ENCODE peak calls at places on chromosomes 12 and 14, in six cellular contexts. One of them, this sample, is unnamed.

GRCh38 chr12:7061138-7061537 is 620 bp downstream of the C1S start:
- DNase-seq in AG10803: peak
- DNase-seq in fibroblast of pulmonary artery: no peak
- DNase-seq in esophagus squamous epithelium: no peak
- DNase-seq in cardiac muscle cell: no peak
- DNase-seq in transverse colon: no peak
- DNase-seq in this sample: no peak

GRCh38 chr14:32711103-32711680 is 227.5 kb upstream of the NPAS3 start:
- DNase-seq in esophagus squamous epithelium: no peak
- DNase-seq in fibroblast of pulmonary artery: peak
- DNase-seq in transverse colon: no peak
- DNase-seq in cardiac muscle cell: peak
- DNase-seq in AG10803: peak
- DNase-seq in this sample: peak

GRCh38 chr14:63229330-63230059 is 25.3 kb downstream of the RHOJ start:
- DNase-seq in fibroblast of pulmonary artery: peak
- DNase-seq in AG10803: no peak
- DNase-seq in transverse colon: no peak
- DNase-seq in esophagus squamous epithelium: no peak
- DNase-seq in cardiac muscle cell: no peak
- DNase-seq in this sample: peak

GRCh38 chr14:101457936-101458535 is 103.3 kb upstream of the DIO3 start:
- DNase-seq in AG10803: no peak
- DNase-seq in fibroblast of pulmonary artery: no peak
- DNase-seq in esophagus squamous epithelium: no peak
- DNase-seq in transverse colon: no peak
- DNase-seq in cardiac muscle cell: no peak
- DNase-seq in this sample: no peak

GRCh38 chr14:94819531-94819930 is 49.6 kb upstream of the GSC start:
- DNase-seq in esophagus squamous epithelium: no peak
- DNase-seq in cardiac muscle cell: no peak
- DNase-seq in fibroblast of pulmonary artery: no peak
- DNase-seq in AG10803: no peak
- DNase-seq in transverse colon: no peak
- DNase-seq in this sample: no peak

GRCh38 chr12:57385586-57385985 is 45.3 kb downstream of the R3HDM2 start:
- DNase-seq in transverse colon: no peak
- DNase-seq in AG10803: no peak
- DNase-seq in fibroblast of pulmonary artery: no peak
- DNase-seq in esophagus squamous epithelium: no peak
- DNase-seq in cardiac muscle cell: no peak
- DNase-seq in this sample: no peak

GRCh38 chr12:112750971-112751370 is 40.6 kb upstream of the RPH3A start:
- DNase-seq in transverse colon: no peak
- DNase-seq in esophagus squamous epithelium: no peak
- DNase-seq in cardiac muscle cell: no peak
- DNase-seq in AG10803: no peak
- DNase-seq in fibroblast of pulmonary artery: no peak
- DNase-seq in this sample: no peak

GRCh38 chr12:43292699-43293098 is 259.3 kb downstream of the ADAMTS20 start:
- DNase-seq in transverse colon: no peak
- DNase-seq in esophagus squamous epithelium: no peak
- DNase-seq in fibroblast of pulmonary artery: peak
- DNase-seq in cardiac muscle cell: no peak
- DNase-seq in AG10803: peak
- DNase-seq in this sample: no peak

GRCh38 chr12:12561305-12562015 is 1.2 kb downstream of the DUSP16 start:
- DNase-seq in cardiac muscle cell: peak
- DNase-seq in esophagus squamous epithelium: no peak
- DNase-seq in fibroblast of pulmonary artery: peak
- DNase-seq in transverse colon: peak
- DNase-seq in AG10803: peak
- DNase-seq in this sample: no peak

GRCh38 chr14:53187921-53188463 is 34.9 kb upstream of the DDHD1 start:
- DNase-seq in esophagus squamous epithelium: no peak
- DNase-seq in cardiac muscle cell: no peak
- DNase-seq in fibroblast of pulmonary artery: no peak
- DNase-seq in transverse colon: no peak
- DNase-seq in AG10803: no peak
- DNase-seq in this sample: no peak

GRCh38 chr14:92927396-92928257 is 4.7 kb downstream of the CHGA start:
- DNase-seq in transverse colon: no peak
- DNase-seq in AG10803: no peak
- DNase-seq in cardiac muscle cell: no peak
- DNase-seq in fibroblast of pulmonary artery: no peak
- DNase-seq in esophagus squamous epithelium: no peak
- DNase-seq in this sample: no peak

GRCh38 chr12:89319111-89319510 is 33.2 kb downstream of the DUSP6 start:
- DNase-seq in transverse colon: no peak
- DNase-seq in AG10803: peak
- DNase-seq in cardiac muscle cell: no peak
- DNase-seq in esophagus squamous epithelium: no peak
- DNase-seq in fibroblast of pulmonary artery: peak
- DNase-seq in this sample: no peak

GRCh38 chr12:124191024-124191359 is 103.9 kb upstream of the RFLNA start:
- DNase-seq in transverse colon: no peak
- DNase-seq in cardiac muscle cell: no peak
- DNase-seq in esophagus squamous epithelium: no peak
- DNase-seq in fibroblast of pulmonary artery: peak
- DNase-seq in AG10803: peak
- DNase-seq in this sample: no peak

GRCh38 chr12:15644700-15645099 is 144.5 kb downstream of the EPS8 start:
- DNase-seq in esophagus squamous epithelium: no peak
- DNase-seq in AG10803: no peak
- DNase-seq in fibroblast of pulmonary artery: peak
- DNase-seq in transverse colon: no peak
- DNase-seq in cardiac muscle cell: no peak
- DNase-seq in this sample: no peak

GRCh38 chr12:16323010-16323409 is 24.4 kb upstream of the MGST1 start:
- DNase-seq in fibroblast of pulmonary artery: no peak
- DNase-seq in transverse colon: no peak
- DNase-seq in AG10803: peak
- DNase-seq in esophagus squamous epithelium: no peak
- DNase-seq in cardiac muscle cell: no peak
- DNase-seq in this sample: no peak

GRCh38 chr14:50061664-50062437 is 54.5 kb downstream of the VCPKMT start:
- DNase-seq in fibroblast of pulmonary artery: peak
- DNase-seq in transverse colon: peak
- DNase-seq in esophagus squamous epithelium: peak
- DNase-seq in AG10803: peak
- DNase-seq in cardiac muscle cell: peak
- DNase-seq in this sample: peak

GRCh38 chr12:113065126-113066007 is 8.8 kb downstream of the DTX1 start:
- DNase-seq in esophagus squamous epithelium: no peak
- DNase-seq in fibroblast of pulmonary artery: peak
- DNase-seq in cardiac muscle cell: peak
- DNase-seq in transverse colon: no peak
- DNase-seq in AG10803: no peak
- DNase-seq in this sample: peak

GRCh38 chr12:117111386-117112267 is 12.4 kb upstream of the TESC start:
- DNase-seq in esophagus squamous epithelium: no peak
- DNase-seq in fibroblast of pulmonary artery: no peak
- DNase-seq in cardiac muscle cell: no peak
- DNase-seq in AG10803: no peak
- DNase-seq in transverse colon: no peak
- DNase-seq in this sample: no peak

GRCh38 chr14:22221508-22221907 is 367.5 kb downstream of the DAD1 start:
- DNase-seq in AG10803: peak
- DNase-seq in fibroblast of pulmonary artery: peak
- DNase-seq in cardiac muscle cell: no peak
- DNase-seq in esophagus squamous epithelium: no peak
- DNase-seq in transverse colon: no peak
- DNase-seq in this sample: peak

GRCh38 chr12:107568718-107569117 is 116.9 kb upstream of the PWP1 start:
- DNase-seq in fibroblast of pulmonary artery: no peak
- DNase-seq in esophagus squamous epithelium: no peak
- DNase-seq in transverse colon: no peak
- DNase-seq in cardiac muscle cell: no peak
- DNase-seq in AG10803: peak
- DNase-seq in this sample: no peak

GRCh38 chr12:632102-632696 is 31.0 kb downstream of the NINJ2 start:
- DNase-seq in esophagus squamous epithelium: no peak
- DNase-seq in fibroblast of pulmonary artery: peak
- DNase-seq in transverse colon: no peak
- DNase-seq in AG10803: peak
- DNase-seq in cardiac muscle cell: peak
- DNase-seq in this sample: peak

GRCh38 chr14:51604078-51604477 is 47.6 kb upstream of the FRMD6 start:
- DNase-seq in cardiac muscle cell: no peak
- DNase-seq in fibroblast of pulmonary artery: peak
- DNase-seq in esophagus squamous epithelium: no peak
- DNase-seq in AG10803: peak
- DNase-seq in transverse colon: no peak
- DNase-seq in this sample: peak

GRCh38 chr12:1907652-1908611 is 10.5 kb downstream of the CACNA2D4 start:
- DNase-seq in fibroblast of pulmonary artery: no peak
- DNase-seq in cardiac muscle cell: no peak
- DNase-seq in esophagus squamous epithelium: no peak
- DNase-seq in transverse colon: peak
- DNase-seq in AG10803: no peak
- DNase-seq in this sample: peak

GRCh38 chr12:19775241-19775640 is 335.9 kb downstream of the AEBP2 start:
- DNase-seq in fibroblast of pulmonary artery: no peak
- DNase-seq in esophagus squamous epithelium: no peak
- DNase-seq in AG10803: no peak
- DNase-seq in transverse colon: no peak
- DNase-seq in cardiac muscle cell: no peak
- DNase-seq in this sample: no peak

GRCh38 chr14:55731881-55732498 is 152.0 kb downstream of the KTN1 start:
- DNase-seq in fibroblast of pulmonary artery: peak
- DNase-seq in esophagus squamous epithelium: no peak
- DNase-seq in cardiac muscle cell: peak
- DNase-seq in AG10803: peak
- DNase-seq in transverse colon: peak
- DNase-seq in this sample: peak

GRCh38 chr12:13101854-13102375 is 1.6 kb downstream of the GSG1 start:
- DNase-seq in esophagus squamous epithelium: no peak
- DNase-seq in fibroblast of pulmonary artery: no peak
- DNase-seq in AG10803: no peak
- DNase-seq in transverse colon: peak
- DNase-seq in cardiac muscle cell: no peak
- DNase-seq in this sample: peak

GRCh38 chr14:68659021-68659931 is 133.6 kb downstream of the ZFP36L1 start:
- DNase-seq in cardiac muscle cell: no peak
- DNase-seq in transverse colon: no peak
- DNase-seq in fibroblast of pulmonary artery: peak
- DNase-seq in AG10803: peak
- DNase-seq in esophagus squamous epithelium: no peak
- DNase-seq in this sample: no peak

GRCh38 chr14:90140956-90141316 is 79.1 kb downstream of the KCNK13 start:
- DNase-seq in AG10803: peak
- DNase-seq in cardiac muscle cell: no peak
- DNase-seq in esophagus squamous epithelium: no peak
- DNase-seq in transverse colon: no peak
- DNase-seq in fibroblast of pulmonary artery: peak
- DNase-seq in this sample: no peak

GRCh38 chr14:85471156-85471555 is 58.8 kb upstream of the FLRT2 start:
- DNase-seq in cardiac muscle cell: no peak
- DNase-seq in fibroblast of pulmonary artery: peak
- DNase-seq in esophagus squamous epithelium: no peak
- DNase-seq in AG10803: peak
- DNase-seq in transverse colon: no peak
- DNase-seq in this sample: no peak

This sample was measured in hepatocyte.